ENCODE peak calls at places on chromosomes 6 and 20, in six cellular contexts. J is sigmoid colon; G is CD4-positive, alpha-beta memory T cell; A is fibroblast of lung; K is ovary; Q is body of pancreas. F is an unnamed sample. For H3K9me3, the result is how much of the 10 kb centered on the place peaks cover.

GRCh38 chr20:5660346-5660745 is 89.9 kb upstream of the SHLD1 start:
- DNase-seq in A (no peak), G (no peak), Q (no peak), K (no peak), J (no peak), F (no peak)

GRCh38 chr6:69732640-69733039 is 64.2 kb downstream of the LMBRD1 start:
- DNase-seq in K (no peak), Q (no peak), G (no peak), A (peak), J (no peak), F (no peak)

GRCh38 chr6:12345694-12346058 is 55.5 kb downstream of the EDN1 start:
- DNase-seq in K (no peak), A (peak), J (no peak), G (no peak), Q (no peak), F (no peak)

GRCh38 chr6:109359248-109359647 is 23.0 kb downstream of the CD164 start:
- DNase-seq in K (no peak), Q (no peak), J (no peak), A (no peak), G (no peak), F (no peak)

GRCh38 chr6:106363401-106364138 is 3.1 kb downstream of the CRYBG1 start:
- DNase-seq in K (no peak), A (no peak), Q (no peak), J (no peak), G (no peak), F (no peak)

GRCh38 chr20:62602550-62602949 is 39.8 kb upstream of the SLCO4A1 start:
- DNase-seq in J (no peak), G (peak), A (no peak), Q (peak), K (no peak), F (no peak)

GRCh38 chr6:136607204-136607931 is 57.1 kb upstream of the MAP7 start:
- DNase-seq in K (no peak), A (peak), Q (peak), G (no peak), J (no peak), F (no peak)

GRCh38 chr6:11974089-11974488 is 38.0 kb upstream of the HIVEP1 start:
- DNase-seq in A (peak), Q (no peak), J (no peak), G (no peak), K (no peak), F (no peak)

GRCh38 chr6:159112714-159113113 is 56.5 kb upstream of the FNDC1 start:
- DNase-seq in K (no peak), G (no peak), J (no peak), Q (no peak), A (no peak), F (no peak)

GRCh38 chr20:38298768-38299288 is 5.1 kb upstream of the BPI start:
- DNase-seq in A (peak), G (no peak), J (peak), K (peak), Q (peak), F (no peak)

GRCh38 chr6:106167105-106167814 is 81.1 kb downstream of the PRDM1 start:
- DNase-seq in G (no peak), K (no peak), J (no peak), Q (no peak), A (no peak), F (no peak)

GRCh38 chr6:130885392-130886192 is 58.4 kb downstream of the SMLR1 start:
- DNase-seq in G (peak), J (peak), K (peak), A (peak), Q (peak), F (peak)

GRCh38 chr6:121263742-121264141 is 70.5 kb downstream of the TBC1D32 start:
- DNase-seq in K (no peak), G (no peak), J (no peak), Q (no peak), A (no peak), F (no peak)
- H3K9me3 ChIP-seq in K (under half), G (under half), J (under half), Q (under half), A (under half), F (under half)

DNA sequence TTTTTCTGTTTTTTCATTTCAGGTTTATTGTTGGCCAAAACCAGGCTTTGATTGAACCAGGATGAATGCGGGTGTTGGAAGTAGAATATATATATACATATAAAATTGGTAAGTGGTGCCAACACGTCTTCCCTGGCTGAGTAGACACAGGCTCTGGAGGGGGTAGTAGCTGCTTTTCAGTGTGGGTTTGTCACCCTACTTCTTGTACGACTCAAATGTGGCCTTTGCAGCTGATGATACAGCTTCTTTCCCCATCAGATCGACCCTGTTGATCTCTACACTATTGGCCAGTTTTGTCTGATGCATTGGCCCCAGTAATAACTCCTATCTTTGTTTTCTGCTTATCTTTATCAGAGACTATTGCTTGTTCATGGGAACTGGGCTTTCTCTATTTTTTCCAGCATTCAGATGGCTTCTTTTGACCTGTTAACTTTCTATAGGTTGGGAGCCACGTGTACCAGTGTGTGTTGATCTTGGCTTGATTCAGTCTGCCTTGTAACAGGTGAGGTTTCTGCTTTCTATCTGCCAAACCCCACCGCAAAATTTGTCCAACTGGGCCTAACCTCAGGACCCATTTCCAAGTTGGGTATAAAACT is 2.7 kb upstream of the ZNFX1 start:
- DNase-seq in Q (no peak), K (no peak), G (no peak), A (no peak), J (no peak), F (no peak)
- H3K9me3 ChIP-seq in Q (under half), K (under half), G (under half), A (under half), J (under half), F (half or more)

GRCh38 chr6:164700497-164700896 is 608.9 kb downstream of the C6orf118 start:
- DNase-seq in A (no peak), G (no peak), K (no peak), J (no peak), Q (no peak), F (no peak)
- H3K9me3 ChIP-seq in A (under half), G (under half), K (under half), J (under half), Q (under half), F (under half)

GRCh38 chr20:34213213-34213612 is 28.0 kb upstream of the ASIP start:
- DNase-seq in G (no peak), K (no peak), Q (no peak), A (no peak), J (no peak), F (no peak)

GRCh38 chr20:34211591-34211990 is 29.6 kb upstream of the ASIP start:
- DNase-seq in K (no peak), G (no peak), J (no peak), Q (no peak), A (no peak), F (no peak)

GRCh38 chr20:34210271-34210670 is 31.0 kb upstream of the ASIP start:
- DNase-seq in Q (no peak), A (no peak), G (no peak), J (no peak), K (no peak), F (no peak)

DNA sequence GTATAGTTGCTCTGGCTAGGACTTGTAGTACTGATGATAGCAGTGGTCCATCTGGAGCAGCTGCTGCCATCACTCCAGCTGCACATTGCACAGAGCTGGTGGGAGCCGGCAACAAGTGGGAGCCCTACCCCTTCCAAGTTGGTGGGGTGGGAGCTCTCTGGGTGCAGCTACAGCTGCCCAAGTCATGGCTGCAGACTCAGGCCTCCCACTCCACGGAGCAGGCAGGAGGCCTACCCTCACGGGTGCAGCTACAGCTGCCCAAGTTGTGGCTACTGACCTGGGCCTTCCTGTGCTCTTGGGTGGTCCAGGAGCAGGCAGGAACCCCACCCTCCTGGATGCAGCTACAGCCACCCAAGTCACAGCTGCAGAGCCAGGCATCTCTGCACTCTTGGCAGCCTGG is 32.1 kb upstream of the ASIP start:
- DNase-seq in G (no peak), Q (no peak), J (no peak), A (no peak), K (no peak), F (no peak)
- H3K9me3 ChIP-seq in G (under half), Q (under half), J (under half), A (under half), K (under half), F (under half)

GRCh38 chr6:9646346-9647042 is 768.4 kb downstream of the TFAP2A start:
- DNase-seq in K (no peak), G (no peak), A (peak), J (no peak), Q (no peak), F (no peak)
- H3K9me3 ChIP-seq in K (under half), G (under half), A (under half), J (under half), Q (under half), F (under half)

GRCh38 chr20:29410805-29411457 is 1846.5 kb upstream of the DEFB115 start:
- DNase-seq in G (no peak), K (no peak), A (no peak), J (no peak), Q (peak), F (no peak)

GRCh38 chr20:29408034-29408695 is 1849.3 kb upstream of the DEFB115 start:
- DNase-seq in G (no peak), A (no peak), Q (no peak), J (no peak), K (no peak), F (no peak)

DNA sequence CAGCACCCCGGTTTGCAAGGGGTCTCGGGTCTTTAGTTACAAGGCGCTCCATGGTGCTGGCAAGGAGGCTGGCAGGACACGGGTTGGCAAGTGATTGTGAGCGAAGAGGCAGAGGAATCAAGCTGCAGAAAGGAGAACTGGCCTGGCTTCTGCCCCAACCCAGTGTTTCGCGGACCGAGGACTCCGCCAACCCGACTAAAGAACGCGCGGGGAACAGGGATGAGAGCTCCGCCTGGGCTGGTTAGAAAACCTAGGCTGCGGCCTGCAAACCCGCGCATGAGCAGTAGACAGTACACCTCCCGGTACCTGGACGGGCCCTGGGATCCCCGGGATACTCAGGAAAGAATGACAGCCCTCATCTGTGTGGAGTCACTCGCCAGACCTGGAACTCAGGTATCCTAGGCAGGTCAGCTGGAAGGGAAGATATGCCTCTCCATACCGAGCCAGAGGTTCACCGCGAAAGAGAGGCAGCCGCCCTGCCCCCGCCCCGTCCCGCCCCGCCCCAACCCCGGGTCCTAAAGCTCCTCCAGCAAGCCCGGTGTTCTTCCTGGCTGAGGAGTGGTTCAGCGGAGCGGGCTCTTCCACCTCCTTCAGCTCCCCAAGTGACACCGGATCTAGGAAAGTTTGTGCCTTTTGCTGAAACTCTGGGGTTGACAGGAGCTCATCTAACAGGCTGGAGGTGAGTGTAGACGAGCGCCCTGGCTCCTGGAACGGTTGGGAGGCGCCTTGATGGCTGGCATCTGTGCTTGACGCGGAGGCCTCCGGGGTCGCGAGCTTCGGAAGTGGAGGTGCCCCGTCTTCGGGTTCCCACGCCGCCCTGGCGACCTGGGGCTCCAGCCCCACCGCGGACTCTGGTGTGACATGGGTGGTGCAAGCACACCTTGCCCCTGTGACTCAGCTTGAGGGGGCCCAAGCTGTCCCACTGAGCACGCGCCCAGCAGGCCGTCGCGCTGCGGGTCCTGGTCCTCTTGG is 1847.3 kb upstream of the DEFB115 start:
- DNase-seq in Q (peak), K (no peak), A (no peak), G (no peak), J (no peak), F (no peak)
- H3K9me3 ChIP-seq in Q (under half), K (under half), A (under half), G (under half), J (under half), F (under half)

GRCh38 chr6:168345896-168346754 is 26.5 kb upstream of the DACT2 start:
- DNase-seq in Q (no peak), G (no peak), J (no peak), K (no peak), A (no peak), F (no peak)
- H3K9me3 ChIP-seq in Q (under half), G (under half), J (under half), K (under half), A (under half), F (under half)

GRCh38 chr6:30862156-30862875 is 22.0 kb upstream of the DDR1 start:
- DNase-seq in K (no peak), A (no peak), Q (no peak), G (no peak), J (no peak), F (no peak)

GRCh38 chr6:30854641-30855040 is 29.7 kb upstream of the DDR1 start:
- DNase-seq in A (no peak), K (no peak), J (no peak), G (no peak), Q (no peak), F (no peak)

GRCh38 chr6:30855429-30856069 is 28.8 kb upstream of the DDR1 start:
- DNase-seq in J (no peak), A (no peak), Q (no peak), G (no peak), K (no peak), F (no peak)

GRCh38 chr6:30861257-30862048 is 22.9 kb upstream of the DDR1 start:
- DNase-seq in A (no peak), G (no peak), J (no peak), Q (no peak), K (no peak), F (no peak)

GRCh38 chr6:30857537-30857936 is 26.8 kb upstream of the DDR1 start:
- DNase-seq in G (no peak), Q (no peak), K (no peak), A (no peak), J (no peak), F (no peak)
- H3K9me3 ChIP-seq in G (under half), Q (under half), K (under half), A (under half), J (under half), F (under half)

DNA sequence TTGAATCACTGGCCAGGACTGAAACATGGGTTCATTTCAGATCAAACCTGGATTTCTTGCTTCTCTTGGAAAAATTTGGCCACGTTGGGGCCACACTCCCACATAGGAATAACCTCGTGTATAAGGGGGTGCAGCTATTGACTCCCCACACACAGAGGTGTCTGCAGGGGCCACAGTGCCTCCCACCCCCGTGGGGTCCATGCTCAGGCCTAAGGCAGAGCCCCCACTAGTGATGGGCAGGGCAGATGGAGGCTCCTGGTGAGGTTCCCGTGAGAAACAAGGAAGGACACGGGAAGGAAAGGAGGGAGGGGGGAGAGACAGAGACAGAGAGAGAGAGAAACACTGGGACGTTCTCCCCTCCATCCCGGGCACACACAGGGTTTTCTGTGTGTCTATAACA is 230.5 kb downstream of the ERMARD start:
- DNase-seq in K (no peak), Q (no peak), J (peak), G (no peak), A (no peak), F (no peak)
- H3K9me3 ChIP-seq in K (under half), Q (under half), J (under half), G (under half), A (under half), F (under half)

GRCh38 chr6:168408504-168409136 is 32.4 kb upstream of the SMOC2 start:
- DNase-seq in K (no peak), G (no peak), J (no peak), A (no peak), Q (no peak), F (no peak)

GRCh38 chr6:168411793-168412192 is 29.2 kb upstream of the SMOC2 start:
- DNase-seq in Q (no peak), A (no peak), J (no peak), G (no peak), K (no peak), F (no peak)

GRCh38 chr6:168410554-168411011 is 30.4 kb upstream of the SMOC2 start:
- DNase-seq in G (no peak), J (no peak), K (no peak), A (no peak), Q (no peak), F (no peak)

GRCh38 chr6:168411130-168411529 is 29.9 kb upstream of the SMOC2 start:
- DNase-seq in K (no peak), Q (no peak), A (no peak), G (no peak), J (no peak), F (no peak)

GRCh38 chr6:168410035-168410434 is 30.9 kb upstream of the SMOC2 start:
- DNase-seq in G (no peak), Q (no peak), A (no peak), K (no peak), J (no peak), F (no peak)
- H3K9me3 ChIP-seq in G (under half), Q (under half), A (under half), K (under half), J (under half), F (under half)

F was measured in T-helper 17 cell.